ENCODE peak calls at places on chromosomes 5 and 9, in five cellular contexts. A, S, P, E and M are unnamed samples.
A peak's percentile ranks its signal among the peaks of the same experiment; 100 is the strongest.

GRCh38 chr5:172549708-172550095 is 91.4 kb upstream of the NEURL1B start:
- DNase-seq in A (no peak), S (no peak), P (no peak), E (no peak), M (no peak)

GRCh38 chr9:92328225-92328624 is 2.5 kb downstream of the CENPP start:
- DNase-seq in A (no peak), S (no peak), P (no peak), E (no peak), M (no peak)

GRCh38 chr9:115864581-115864980 is 289.0 kb upstream of the PAPPA start:
- DNase-seq in A (no peak), S (no peak), P (no peak), E (no peak), M (no peak)

GRCh38 chr5:141382469-141383294 is at the start of gene PCDHGA7:
- DNase-seq in A (no peak), S (no peak), P (no peak), E (no peak), M (no peak)

GRCh38 chr9:18327106-18327505 is 146.8 kb upstream of the ADAMTSL1 start:
- DNase-seq in A (no peak), S (no peak), P (no peak), E (no peak), M (no peak)

GRCh38 chr9:69218166-69218565 is 44.1 kb downstream of the TJP2 start:
- DNase-seq in A (no peak), S (no peak), P (no peak), E (no peak), M (no peak)

GRCh38 chr9:131752231-131752884 is 12.5 kb upstream of the RAPGEF1 start:
- DNase-seq in A (no peak), S (no peak), P (no peak), E (no peak), M (no peak)

GRCh38 chr9:92175441-92175840 is 60.2 kb upstream of the SPTLC1 start:
- DNase-seq in A (no peak), S (no peak), P (no peak), E (no peak), M (no peak)

GRCh38 chr5:126919566-126919965 is 110.8 kb downstream of the MARCHF3 start:
- DNase-seq in A (no peak), S (no peak), P (no peak), E (no peak), M (no peak)

GRCh38 chr5:72425995-72426394 is 81.2 kb downstream of the ZNF366 start:
- DNase-seq in A (no peak), S (no peak), P (no peak), E (no peak), M (no peak)

GRCh38 chr9:121700165-121700830 is 48.9 kb downstream of the DAB2IP start:
- DNase-seq in A (peak; percentile 26), S (peak; percentile 35), P (peak; percentile 41), E (peak; percentile 30), M (no peak)

DNA sequence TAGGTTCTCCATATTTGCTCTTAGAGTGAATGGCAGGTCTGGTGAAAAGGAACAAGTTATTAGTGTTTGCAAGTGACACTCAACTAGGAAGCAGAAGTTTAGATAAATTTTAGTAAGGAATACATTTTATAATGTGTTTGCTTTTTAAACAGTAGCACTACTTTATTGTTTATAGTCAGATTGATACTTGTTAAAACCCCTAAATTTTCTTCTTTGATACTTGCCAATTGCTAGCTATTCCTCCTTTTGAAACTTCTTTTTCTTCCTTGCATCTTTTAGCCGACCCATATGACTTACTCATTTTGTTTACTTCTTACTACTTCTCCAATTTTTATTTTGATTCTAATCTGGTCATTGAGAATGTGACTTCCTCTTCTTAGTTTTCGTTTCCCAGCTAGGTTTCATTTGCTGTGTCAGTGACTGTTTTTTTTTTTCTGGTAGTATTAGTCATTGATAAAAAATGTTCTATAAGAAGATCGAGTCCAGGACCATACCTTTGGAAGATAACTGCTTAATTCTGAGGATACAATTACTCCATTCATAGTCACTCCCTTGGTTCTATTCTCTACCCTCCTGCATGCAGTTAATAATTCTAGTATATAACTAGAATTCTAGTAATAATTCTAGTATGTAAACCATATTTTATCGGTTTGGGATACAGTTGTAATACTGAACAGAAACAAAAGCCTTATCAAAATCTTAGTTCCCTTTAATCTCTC is 2.7 kb upstream of the RICTOR start:
- DNase-seq in A (no peak), S (no peak), P (no peak), E (no peak), M (no peak)
- H3K4me3 ChIP-seq in A (no peak overlapping the region), S (no peak overlapping the region), P (no peak overlapping the region), E (no peak overlapping the region), M (no peak overlapping the region)

GRCh38 chr5:81802020-81802419 is 51.1 kb upstream of the SSBP2 start:
- DNase-seq in A (no peak), S (no peak), P (no peak), E (no peak), M (no peak)
- H3K4me1 ChIP-seq in A (no peaks in the 10 kb centered on the region), S (no peaks in the 10 kb centered on the region), P (no peaks in the 10 kb centered on the region), E (no peaks in the 10 kb centered on the region), M (peaks cover 5% of the 10 kb centered on the region)

GRCh38 chr9:123354806-123355508 is 1.0 kb upstream of the CRB2 start:
- DNase-seq in A (no peak), S (no peak), P (no peak), E (no peak), M (no peak)
- H3K4me3 ChIP-seq in A (no peak overlapping the region), S (no peak overlapping the region), P (no peak overlapping the region), E (no peak overlapping the region), M (no peak overlapping the region)

GRCh38 chr9:127333326-127334064 is 63.5 kb upstream of the SLC2A8 start:
- DNase-seq in A (no peak), S (no peak), P (no peak), E (no peak), M (no peak)

GRCh38 chr9:127336708-127337352 is 60.1 kb upstream of the SLC2A8 start:
- DNase-seq in A (no peak), S (peak; percentile 25), P (peak; percentile 81), E (no peak), M (no peak)

GRCh38 chr9:127340721-127341120 is 56.2 kb upstream of the SLC2A8 start:
- DNase-seq in A (no peak), S (no peak), P (no peak), E (no peak), M (no peak)

GRCh38 chr9:127341152-127341551 is 55.8 kb upstream of the SLC2A8 start:
- DNase-seq in A (no peak), S (no peak), P (no peak), E (no peak), M (no peak)

GRCh38 chr9:127336086-127336485 is 60.9 kb upstream of the SLC2A8 start:
- DNase-seq in A (no peak), S (no peak), P (no peak), E (no peak), M (no peak)
- H3K4me1 ChIP-seq in A (no peaks in the 10 kb centered on the region), S (no peaks in the 10 kb centered on the region), P (peaks cover 61% of the 10 kb centered on the region), E (no peaks in the 10 kb centered on the region), M (peaks cover 58% of the 10 kb centered on the region)

GRCh38 chr5:59091965-59092364 is 509.1 kb downstream of the RAB3C start:
- DNase-seq in A (no peak), S (no peak), P (no peak), E (no peak), M (no peak)

GRCh38 chr5:59095480-59095879 is 512.6 kb downstream of the RAB3C start:
- DNase-seq in A (no peak), S (no peak), P (no peak), E (no peak), M (no peak)

GRCh38 chr5:59092758-59093157 is 509.9 kb downstream of the RAB3C start:
- DNase-seq in A (no peak), S (no peak), P (no peak), E (no peak), M (no peak)

GRCh38 chr5:59090323-59090722 is 507.4 kb downstream of the RAB3C start:
- DNase-seq in A (no peak), S (no peak), P (no peak), E (no peak), M (no peak)

DNA sequence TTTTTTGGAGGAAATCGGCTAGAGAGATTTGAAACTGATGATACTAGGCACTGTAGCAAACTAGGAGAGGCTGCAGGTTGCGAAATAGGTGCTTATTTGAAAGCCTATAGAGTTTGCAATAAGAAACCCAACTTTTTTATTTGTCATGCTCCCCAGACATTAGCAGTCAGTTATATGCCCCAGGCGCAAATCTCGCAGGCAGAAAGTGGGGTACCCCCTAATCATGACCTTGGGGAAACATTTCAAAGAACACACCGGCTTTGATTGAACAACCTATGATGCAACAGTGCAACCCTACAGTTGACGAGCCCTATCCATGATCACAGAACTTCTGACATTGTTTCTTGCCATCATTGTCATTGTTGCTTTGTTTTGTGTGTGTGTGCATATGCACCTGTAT is 510.5 kb downstream of the RAB3C start:
- DNase-seq in A (no peak), S (no peak), P (no peak), E (no peak), M (no peak)
- H3K4me3 ChIP-seq in A (no peak overlapping the region), S (peak overlapping the region; percentile 24), P (no peak overlapping the region), E (no peak overlapping the region), M (no peak overlapping the region)